ENCODE peak calls at places on chromosomes 16 and 17, in four cellular contexts. One of them, this sample, is unnamed.

GRCh38 chr16:17461951-17462729 is 8.6 kb downstream of the XYLT1 start:
- DNase-seq in brain microvascular endothelial cell: no peak
- DNase-seq in fibroblast of the aortic adventitia: no peak
- DNase-seq in OCI-LY7: peak; percentile 80
- DNase-seq in this sample: no peak

GRCh38 chr17:67157732-67158639 is 87.0 kb downstream of the HELZ start:
- DNase-seq in brain microvascular endothelial cell: peak; percentile 41
- DNase-seq in OCI-LY7: peak; percentile 39
- DNase-seq in fibroblast of the aortic adventitia: peak; percentile 54
- DNase-seq in this sample: peak; percentile 41

GRCh38 chr17:11332706-11333105 is 91.7 kb downstream of the SHISA6 start:
- DNase-seq in brain microvascular endothelial cell: no peak
- DNase-seq in OCI-LY7: no peak
- DNase-seq in fibroblast of the aortic adventitia: no peak
- DNase-seq in this sample: no peak

GRCh38 chr16:69169051-69169450 is 17.9 kb upstream of the SNTB2 start:
- DNase-seq in fibroblast of the aortic adventitia: no peak
- DNase-seq in brain microvascular endothelial cell: no peak
- DNase-seq in OCI-LY7: no peak
- DNase-seq in this sample: no peak

GRCh38 chr17:61616783-61617182 is 25.8 kb upstream of the NACA2 start:
- DNase-seq in OCI-LY7: no peak
- DNase-seq in brain microvascular endothelial cell: no peak
- DNase-seq in fibroblast of the aortic adventitia: no peak
- DNase-seq in this sample: no peak

GRCh38 chr17:38885728-38886642 is 16.1 kb downstream of the LASP1 start:
- DNase-seq in fibroblast of the aortic adventitia: peak; percentile 39
- DNase-seq in OCI-LY7: no peak
- DNase-seq in brain microvascular endothelial cell: peak; percentile 45
- DNase-seq in this sample: no peak

GRCh38 chr17:63626551-63627228 is 4.5 kb downstream of the MAP3K3 start:
- DNase-seq in fibroblast of the aortic adventitia: peak; percentile 49
- DNase-seq in brain microvascular endothelial cell: no peak
- DNase-seq in OCI-LY7: no peak
- DNase-seq in this sample: peak; percentile 38

GRCh38 chr16:50234771-50235556 is 31.4 kb upstream of the ADCY7 start:
- DNase-seq in brain microvascular endothelial cell: no peak
- DNase-seq in OCI-LY7: no peak
- DNase-seq in fibroblast of the aortic adventitia: peak; percentile 52
- DNase-seq in this sample: peak; percentile 70

GRCh38 chr17:41967921-41968578 is 1.5 kb downstream of the CNP start:
- DNase-seq in OCI-LY7: no peak
- DNase-seq in brain microvascular endothelial cell: no peak
- DNase-seq in fibroblast of the aortic adventitia: no peak
- DNase-seq in this sample: no peak

GRCh38 chr17:61129876-61130275 is 269.8 kb upstream of the TBX2 start:
- DNase-seq in fibroblast of the aortic adventitia: no peak
- DNase-seq in OCI-LY7: no peak
- DNase-seq in brain microvascular endothelial cell: no peak
- DNase-seq in this sample: peak; percentile 18

GRCh38 chr17:72518810-72519597 is 398.2 kb downstream of the SOX9 start:
- DNase-seq in OCI-LY7: no peak
- DNase-seq in fibroblast of the aortic adventitia: no peak
- DNase-seq in brain microvascular endothelial cell: no peak
- DNase-seq in this sample: no peak

GRCh38 chr17:44221072-44221861 is 1.8 kb upstream of the UBTF start:
- DNase-seq in brain microvascular endothelial cell: peak; percentile 73
- DNase-seq in fibroblast of the aortic adventitia: peak; percentile 77
- DNase-seq in OCI-LY7: peak; percentile 87
- DNase-seq in this sample: peak; percentile 78

GRCh38 chr17:76446449-76447231 is 6.3 kb downstream of the UBE2O start:
- DNase-seq in OCI-LY7: no peak
- DNase-seq in fibroblast of the aortic adventitia: peak; percentile 78
- DNase-seq in brain microvascular endothelial cell: peak; percentile 80
- DNase-seq in this sample: peak; percentile 71

GRCh38 chr16:79278506-79278905 is 322.0 kb downstream of the MAF start:
- DNase-seq in OCI-LY7: peak; percentile 42
- DNase-seq in fibroblast of the aortic adventitia: no peak
- DNase-seq in brain microvascular endothelial cell: no peak
- DNase-seq in this sample: no peak

GRCh38 chr16:46857261-46857962 is 26.4 kb upstream of the C16orf87 start:
- DNase-seq in OCI-LY7: peak; percentile 29
- DNase-seq in brain microvascular endothelial cell: peak; percentile 48
- DNase-seq in fibroblast of the aortic adventitia: peak; percentile 61
- DNase-seq in this sample: peak; percentile 62

GRCh38 chr17:2337811-2338657 is 733 bp downstream of the SGSM2 start:
- DNase-seq in fibroblast of the aortic adventitia: peak; percentile 31
- DNase-seq in OCI-LY7: peak; percentile 28
- DNase-seq in brain microvascular endothelial cell: no peak
- DNase-seq in this sample: peak; percentile 43

GRCh38 chr16:66970775-66971725 is 10.0 kb downstream of the CES3 start:
- DNase-seq in brain microvascular endothelial cell: peak; percentile 48
- DNase-seq in fibroblast of the aortic adventitia: peak; percentile 22
- DNase-seq in OCI-LY7: no peak
- DNase-seq in this sample: no peak

GRCh38 chr17:61395409-61395982 is 4.1 kb upstream of the TBX2 start:
- DNase-seq in fibroblast of the aortic adventitia: no peak
- DNase-seq in OCI-LY7: no peak
- DNase-seq in brain microvascular endothelial cell: no peak
- DNase-seq in this sample: no peak

GRCh38 chr17:282000-282911 is 70.4 kb downstream of the RPH3AL start:
- DNase-seq in OCI-LY7: no peak
- DNase-seq in brain microvascular endothelial cell: no peak
- DNase-seq in fibroblast of the aortic adventitia: no peak
- DNase-seq in this sample: no peak

GRCh38 chr16:86243123-86243473 is 267.2 kb upstream of the FOXF1 start:
- DNase-seq in brain microvascular endothelial cell: no peak
- DNase-seq in OCI-LY7: no peak
- DNase-seq in fibroblast of the aortic adventitia: no peak
- DNase-seq in this sample: no peak

GRCh38 chr17:41695954-41696720 is 7.5 kb downstream of the EIF1 start:
- DNase-seq in fibroblast of the aortic adventitia: peak; percentile 88
- DNase-seq in brain microvascular endothelial cell: no peak
- DNase-seq in OCI-LY7: peak; percentile 90
- DNase-seq in this sample: peak; percentile 80

GRCh38 chr17:61836266-61837174 is 26.8 kb downstream of the BRIP1 start:
- DNase-seq in OCI-LY7: no peak
- DNase-seq in fibroblast of the aortic adventitia: no peak
- DNase-seq in brain microvascular endothelial cell: no peak
- DNase-seq in this sample: no peak

GRCh38 chr17:81870155-81870977 is 771 bp downstream of the ARHGDIA start:
- DNase-seq in fibroblast of the aortic adventitia: peak; percentile 52
- DNase-seq in brain microvascular endothelial cell: peak; percentile 40
- DNase-seq in OCI-LY7: peak; percentile 76
- DNase-seq in this sample: peak; percentile 45

GRCh38 chr16:76931186-76931585 is 259.8 kb upstream of the MON1B start:
- DNase-seq in brain microvascular endothelial cell: no peak
- DNase-seq in OCI-LY7: no peak
- DNase-seq in fibroblast of the aortic adventitia: peak; percentile 43
- DNase-seq in this sample: peak; percentile 36

GRCh38 chr16:4179020-4179419 is 62.8 kb upstream of the ADCY9 start:
- DNase-seq in brain microvascular endothelial cell: no peak
- DNase-seq in OCI-LY7: no peak
- DNase-seq in fibroblast of the aortic adventitia: peak; percentile 60
- DNase-seq in this sample: peak; percentile 54

GRCh38 chr16:16144416-16144815 is 78.9 kb downstream of the ABCC6 start:
- DNase-seq in brain microvascular endothelial cell: no peak
- DNase-seq in fibroblast of the aortic adventitia: no peak
- DNase-seq in OCI-LY7: no peak
- DNase-seq in this sample: no peak

GRCh38 chr16:81429045-81429521 is 15.5 kb upstream of the CMIP start:
- DNase-seq in fibroblast of the aortic adventitia: peak; percentile 53
- DNase-seq in OCI-LY7: peak; percentile 77
- DNase-seq in brain microvascular endothelial cell: peak; percentile 53
- DNase-seq in this sample: peak; percentile 50

GRCh38 chr16:81435567-81435966 is 9.0 kb upstream of the CMIP start:
- DNase-seq in OCI-LY7: no peak
- DNase-seq in fibroblast of the aortic adventitia: no peak
- DNase-seq in brain microvascular endothelial cell: no peak
- DNase-seq in this sample: no peak

GRCh38 chr16:81427245-81427644 is 17.4 kb upstream of the CMIP start:
- DNase-seq in brain microvascular endothelial cell: no peak
- DNase-seq in fibroblast of the aortic adventitia: no peak
- DNase-seq in OCI-LY7: no peak
- DNase-seq in this sample: no peak

GRCh38 chr16:81432899-81433560 is 11.6 kb upstream of the CMIP start:
- DNase-seq in brain microvascular endothelial cell: no peak
- DNase-seq in OCI-LY7: peak; percentile 97
- DNase-seq in fibroblast of the aortic adventitia: no peak
- DNase-seq in this sample: no peak

GRCh38 chr16:81431554-81432353 is 12.9 kb upstream of the CMIP start:
- DNase-seq in brain microvascular endothelial cell: peak; percentile 62
- DNase-seq in fibroblast of the aortic adventitia: peak; percentile 86
- DNase-seq in OCI-LY7: no peak
- DNase-seq in this sample: peak; percentile 83
- H3K4me3 ChIP-seq in brain microvascular endothelial cell: no peak overlapping the region
- H3K4me3 ChIP-seq in fibroblast of the aortic adventitia: no peak overlapping the region
- H3K4me3 ChIP-seq in OCI-LY7: no peak overlapping the region
- H3K4me3 ChIP-seq in this sample: no peak overlapping the region

GRCh38 chr17:75142236-75142971 is 10.9 kb upstream of the NT5C start:
- DNase-seq in OCI-LY7: no peak
- DNase-seq in fibroblast of the aortic adventitia: no peak
- DNase-seq in brain microvascular endothelial cell: no peak
- DNase-seq in this sample: no peak
- TF ChIP-seq CTCF in OCI-LY7: no peak
- TF ChIP-seq CTCF in fibroblast of the aortic adventitia: no peak
- TF ChIP-seq CTCF in brain microvascular endothelial cell: no peak
- TF ChIP-seq CTCF in this sample: no peak

GRCh38 chr17:48997827-48998556 is 807 bp downstream of the IGF2BP1 start:
- DNase-seq in brain microvascular endothelial cell: no peak
- DNase-seq in OCI-LY7: peak; percentile 35
- DNase-seq in fibroblast of the aortic adventitia: no peak
- DNase-seq in this sample: peak; percentile 34
- H3K4me3 ChIP-seq in brain microvascular endothelial cell: peak overlapping the region; percentile 93
- H3K4me3 ChIP-seq in OCI-LY7: peak overlapping the region; percentile 83
- H3K4me3 ChIP-seq in fibroblast of the aortic adventitia: peak overlapping the region; percentile 68
- H3K4me3 ChIP-seq in this sample: peak overlapping the region; percentile 79

GRCh38 chr16:56202036-56202435 is 10.7 kb downstream of the GNAO1 start:
- DNase-seq in brain microvascular endothelial cell: no peak
- DNase-seq in fibroblast of the aortic adventitia: no peak
- DNase-seq in OCI-LY7: no peak
- DNase-seq in this sample: peak; percentile 29
- TF ChIP-seq CTCF in brain microvascular endothelial cell: no peak
- TF ChIP-seq CTCF in fibroblast of the aortic adventitia: no peak
- TF ChIP-seq CTCF in OCI-LY7: no peak
- TF ChIP-seq CTCF in this sample: no peak

GRCh38 chr17:57544834-57545463 is 200.2 kb downstream of the CCDC182 start:
- DNase-seq in fibroblast of the aortic adventitia: no peak
- DNase-seq in brain microvascular endothelial cell: no peak
- DNase-seq in OCI-LY7: no peak
- DNase-seq in this sample: no peak
- H3K4me3 ChIP-seq in fibroblast of the aortic adventitia: no peak overlapping the region
- H3K4me3 ChIP-seq in brain microvascular endothelial cell: no peak overlapping the region
- H3K4me3 ChIP-seq in OCI-LY7: no peak overlapping the region
- H3K4me3 ChIP-seq in this sample: no peak overlapping the region

GRCh38 chr17:79808763-79809529 is 12.1 kb upstream of the CBX8 start:
- DNase-seq in fibroblast of the aortic adventitia: no peak
- DNase-seq in brain microvascular endothelial cell: no peak
- DNase-seq in OCI-LY7: peak; percentile 64
- DNase-seq in this sample: no peak
- TF ChIP-seq CTCF in fibroblast of the aortic adventitia: no peak
- TF ChIP-seq CTCF in brain microvascular endothelial cell: peak; percentile 53
- TF ChIP-seq CTCF in OCI-LY7: peak; percentile 74
- TF ChIP-seq CTCF in this sample: peak; percentile 8

GRCh38 chr16:21649196-21649595 is 3.2 kb downstream of the IGSF6 start:
- DNase-seq in fibroblast of the aortic adventitia: no peak
- DNase-seq in brain microvascular endothelial cell: no peak
- DNase-seq in OCI-LY7: no peak
- DNase-seq in this sample: no peak

GRCh38 chr16:21645261-21645721 is 7.1 kb downstream of the IGSF6 start:
- DNase-seq in brain microvascular endothelial cell: no peak
- DNase-seq in OCI-LY7: peak; percentile 86
- DNase-seq in fibroblast of the aortic adventitia: peak; percentile 51
- DNase-seq in this sample: peak; percentile 25

GRCh38 chr16:21646091-21646490 is 6.3 kb downstream of the IGSF6 start:
- DNase-seq in brain microvascular endothelial cell: peak; percentile 36
- DNase-seq in OCI-LY7: no peak
- DNase-seq in fibroblast of the aortic adventitia: peak; percentile 20
- DNase-seq in this sample: no peak

GRCh38 chr16:21647562-21648164 is 4.7 kb downstream of the IGSF6 start:
- DNase-seq in OCI-LY7: no peak
- DNase-seq in brain microvascular endothelial cell: no peak
- DNase-seq in fibroblast of the aortic adventitia: no peak
- DNase-seq in this sample: no peak

GRCh38 chr16:21646721-21647561 is 5.5 kb downstream of the IGSF6 start:
- DNase-seq in OCI-LY7: peak; percentile 91
- DNase-seq in brain microvascular endothelial cell: no peak
- DNase-seq in fibroblast of the aortic adventitia: no peak
- DNase-seq in this sample: no peak
- H3K4me3 ChIP-seq in OCI-LY7: peak overlapping the region; percentile 58
- H3K4me3 ChIP-seq in brain microvascular endothelial cell: no peak overlapping the region
- H3K4me3 ChIP-seq in fibroblast of the aortic adventitia: no peak overlapping the region
- H3K4me3 ChIP-seq in this sample: no peak overlapping the region

This sample was measured in AG10803.